ENCODE peak calls at places on chromosome 17, in four cellular contexts. J is GM10248, B is sigmoid colon, D is uterus. N is an unnamed sample.

GRCh38 chr17:82703935-82704865 is 5.7 kb upstream of the RAB40B start:
- DNase-seq in J (no peak), B (no peak), D (no peak), N (no peak)

GRCh38 chr17:61072648-61073047 is 327.0 kb upstream of the TBX2 start:
- DNase-seq in J (no peak), B (no peak), D (no peak), N (no peak)

GRCh38 chr17:32515677-32516383 is 29.0 kb downstream of the CDK5R1 start:
- DNase-seq in J (peak), B (no peak), D (no peak), N (no peak)

GRCh38 chr17:78568494-78569115 is 8.6 kb downstream of the DNAH17 start:
- DNase-seq in J (no peak), B (no peak), D (no peak), N (no peak)

GRCh38 chr17:79354173-79354820 is 256.6 kb downstream of the RBFOX3 start:
- DNase-seq in J (no peak), B (no peak), D (no peak), N (peak)

GRCh38 chr17:7862692-7863437 is 5.1 kb downstream of the CYB5D1 start:
- DNase-seq in J (peak), B (peak), D (peak), N (no peak)

GRCh38 chr17:1880851-1881630 is 51.2 kb downstream of the RPA1 start:
- DNase-seq in J (no peak), B (no peak), D (no peak), N (no peak)

GRCh38 chr17:29158096-29158495 is 22.1 kb downstream of the MYO18A start:
- DNase-seq in J (no peak), B (no peak), D (no peak), N (no peak)

GRCh38 chr17:82249896-82250581 is 21.2 kb downstream of the SLC16A3 start:
- DNase-seq in J (no peak), B (no peak), D (no peak), N (peak)

GRCh38 chr17:4972752-4973151 is 5.1 kb upstream of the SPAG7 start:
- DNase-seq in J (no peak), B (peak), D (no peak), N (no peak)

GRCh38 chr17:51590071-51590470 is 329.7 kb downstream of the UTP18 start:
- DNase-seq in J (no peak), B (no peak), D (no peak), N (no peak)

GRCh38 chr17:74647871-74648672 is 24.5 kb upstream of the CD300E start:
- DNase-seq in J (no peak), B (no peak), D (no peak), N (no peak)

GRCh38 chr17:17387461-17388362 is 84.5 kb downstream of the NT5M start:
- DNase-seq in J (no peak), B (no peak), D (no peak), N (no peak)

GRCh38 chr17:75625813-75626486 is 7.3 kb upstream of the SMIM5 start:
- DNase-seq in J (peak), B (no peak), D (no peak), N (no peak)

GRCh38 chr17:9386401-9386800 is 189.2 kb downstream of the STX8 start:
- DNase-seq in J (no peak), B (no peak), D (no peak), N (no peak)

GRCh38 chr17:80359422-80360110 is 55.4 kb upstream of the ENDOV start:
- DNase-seq in J (no peak), B (peak), D (no peak), N (peak)

GRCh38 chr17:83198366-83199341 is 119.2 kb downstream of the METRNL start:
- DNase-seq in J (no peak), B (peak), D (no peak), N (peak)

GRCh38 chr17:75877752-75878173 is 618 bp downstream of the TRIM47 start:
- DNase-seq in J (peak), B (peak), D (peak), N (peak)

GRCh38 chr17:2398655-2399571 is 1.9 kb downstream of the MNT start:
- DNase-seq in J (no peak), B (peak), D (peak), N (peak)

GRCh38 chr17:50534222-50534978 is 1.9 kb downstream of the EPN3 start:
- DNase-seq in J (no peak), B (no peak), D (no peak), N (no peak)

GRCh38 chr17:50513501-50513900 is 5.3 kb downstream of the MYCBPAP start:
- DNase-seq in J (no peak), B (no peak), D (no peak), N (no peak)

GRCh38 chr17:1714488-1714979 is 4.4 kb upstream of the TLCD2 start:
- DNase-seq in J (no peak), B (peak), D (peak), N (no peak)

GRCh38 chr17:72422505-72423285 is 301.9 kb downstream of the SOX9 start:
- DNase-seq in J (peak), B (peak), D (no peak), N (no peak)

GRCh38 chr17:28247671-28248556 is 71.1 kb upstream of the TMEM97 start:
- DNase-seq in J (no peak), B (no peak), D (no peak), N (peak)

GRCh38 chr17:50346313-50347086 is 574 bp downstream of the XYLT2 start:
- DNase-seq in J (peak), B (peak), D (peak), N (peak)

GRCh38 chr17:81398855-81399451 is 3.7 kb downstream of the BAHCC1 start:
- DNase-seq in J (no peak), B (no peak), D (no peak), N (no peak)

GRCh38 chr17:57109393-57110151 is 24.5 kb downstream of the AKAP1 start:
- DNase-seq in J (no peak), B (peak), D (no peak), N (no peak)

GRCh38 chr17:18182978-18183333 is 672 bp upstream of the ALKBH5 start:
- DNase-seq in J (peak), B (peak), D (peak), N (no peak)

GRCh38 chr17:77738666-77739531 is 219.6 kb upstream of the TNRC6C start:
- DNase-seq in J (no peak), B (peak), D (peak), N (no peak)

GRCh38 chr17:2841606-2842005 is 45.4 kb downstream of the RAP1GAP2 start:
- DNase-seq in J (no peak), B (no peak), D (no peak), N (no peak)

DNA sequence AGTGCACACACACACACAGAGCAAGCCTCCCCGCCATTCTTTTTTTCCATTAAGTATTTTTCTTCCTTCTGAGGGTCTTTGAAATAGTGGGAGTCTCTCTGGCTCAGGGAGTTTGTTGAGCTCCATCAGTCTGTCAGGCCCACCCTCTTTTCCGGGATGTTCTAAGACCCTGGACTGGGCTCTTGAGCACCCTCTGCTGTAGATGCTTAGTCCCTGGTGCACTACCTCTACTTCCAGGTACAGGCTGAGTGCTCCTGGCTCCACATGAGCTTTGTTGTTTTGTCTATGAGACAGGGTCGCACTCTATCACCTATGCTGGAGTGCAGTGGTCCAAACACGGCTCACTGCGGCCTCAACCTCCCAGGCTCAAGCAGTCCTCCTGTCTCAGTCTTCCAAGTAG is 20.7 kb downstream of the LIMD2 start:
- DNase-seq in J (no peak), B (no peak), D (no peak), N (no peak)
- TF ChIP-seq CTCF in J (no peak), B (no peak), D (no peak), N (no peak)

GRCh38 chr17:37769050-37769449 is 24.2 kb upstream of the HNF1B start:
- DNase-seq in J (no peak), B (no peak), D (no peak), N (no peak)

GRCh38 chr17:37764383-37764782 is 19.5 kb upstream of the HNF1B start:
- DNase-seq in J (no peak), B (no peak), D (no peak), N (no peak)

GRCh38 chr17:37770631-37771518 is 26.0 kb upstream of the HNF1B start:
- DNase-seq in J (no peak), B (no peak), D (no peak), N (no peak)

GRCh38 chr17:37766951-37767350 is 22.1 kb upstream of the HNF1B start:
- DNase-seq in J (no peak), B (no peak), D (no peak), N (no peak)

DNA sequence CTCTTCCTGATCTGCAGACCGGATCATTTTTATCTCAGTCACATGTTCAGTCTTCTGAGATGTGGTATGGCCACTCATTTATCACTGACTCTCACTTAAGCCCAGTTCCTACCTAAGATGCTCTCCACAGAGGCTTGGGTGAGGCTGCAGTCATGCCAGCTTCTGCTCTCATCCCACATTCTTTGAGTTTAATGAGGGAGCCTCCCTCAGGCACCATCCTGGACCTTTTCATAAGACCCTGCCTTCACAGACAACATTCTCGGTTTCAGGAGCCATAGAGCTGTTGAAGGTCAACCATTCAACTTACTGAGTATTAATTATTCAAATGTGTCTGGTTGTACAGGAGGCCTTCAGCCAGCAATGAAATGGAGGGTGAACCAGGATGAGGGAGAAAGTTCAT is 23.6 kb upstream of the HNF1B start:
- DNase-seq in J (no peak), B (no peak), D (no peak), N (no peak)
- TF ChIP-seq CTCF in J (no peak), B (no peak), D (no peak), N (no peak)

DNA sequence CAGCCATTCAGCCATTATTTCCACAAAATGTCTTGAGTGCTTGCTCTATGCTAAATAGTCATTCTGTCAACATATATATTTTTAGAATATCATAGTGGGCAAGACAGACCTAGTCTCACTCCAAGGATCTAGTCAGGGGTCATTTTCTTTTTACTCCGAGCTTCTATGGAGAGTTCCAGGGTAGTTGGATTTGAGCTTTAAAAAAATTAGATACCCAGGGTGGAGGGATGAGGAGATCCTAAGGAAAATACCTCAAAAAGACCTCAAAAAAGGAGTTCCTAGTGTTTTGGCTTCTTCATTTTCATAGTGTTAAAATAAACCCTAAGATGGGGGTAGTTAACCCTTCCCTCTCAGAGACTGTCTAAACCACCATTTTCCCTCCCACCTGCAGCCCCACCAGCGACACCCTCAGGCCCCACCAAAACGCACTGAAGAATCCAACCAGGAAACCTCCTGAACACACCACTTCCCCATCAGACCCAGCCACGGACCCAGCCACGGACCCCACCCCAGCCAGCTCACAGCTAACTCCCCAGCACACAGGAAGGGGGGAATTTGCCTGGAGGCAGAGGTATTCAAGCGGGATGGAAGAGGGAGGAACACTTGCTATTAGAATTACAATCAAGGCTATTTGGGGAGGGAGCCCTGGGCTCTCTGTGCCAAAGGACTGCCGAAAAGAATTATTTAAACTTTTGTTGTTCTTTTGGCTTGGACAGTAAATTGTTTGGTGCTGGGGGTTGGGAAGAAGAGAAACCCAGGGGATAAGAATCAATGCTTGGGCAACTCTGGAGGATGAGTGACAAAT is 2.2 kb downstream of the ETV4 start:
- DNase-seq in J (no peak), B (no peak), D (no peak), N (no peak)
- TF ChIP-seq CTCF in J (peak), B (no peak), D (no peak), N (no peak)

DNA sequence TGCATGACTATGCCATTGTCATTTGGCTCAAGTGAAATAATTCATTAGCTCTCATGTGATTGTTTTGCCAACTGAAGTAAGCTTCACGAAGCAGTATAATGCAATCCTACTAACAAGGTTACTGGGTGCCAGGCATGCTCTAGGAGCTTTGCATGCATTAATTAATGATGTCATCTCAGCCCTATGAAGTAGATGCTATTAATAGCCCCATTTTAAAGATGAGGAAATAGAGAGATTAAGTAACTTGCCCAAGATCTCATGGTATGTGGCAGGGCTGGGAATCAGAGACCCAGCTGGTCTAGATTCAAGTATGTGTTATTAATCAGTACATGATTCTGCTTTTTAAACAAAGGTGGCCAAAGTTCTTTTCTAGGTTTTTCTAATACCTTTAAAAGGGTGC is 14.1 kb downstream of the KRT39 start:
- DNase-seq in J (no peak), B (no peak), D (no peak), N (no peak)
- TF ChIP-seq CTCF in J (no peak), B (no peak), D (no peak), N (no peak)

GRCh38 chr17:44007346-44008204 is 3.2 kb downstream of the NAGS start:
- DNase-seq in J (no peak), B (peak), D (no peak), N (peak)
- TF ChIP-seq CTCF in J (no peak), B (no peak), D (no peak), N (peak)

GRCh38 chr17:34024303-34025178 is 230.5 kb upstream of the CCL2 start:
- DNase-seq in J (no peak), B (no peak), D (no peak), N (no peak)

GRCh38 chr17:34025179-34025551 is 229.9 kb upstream of the CCL2 start:
- DNase-seq in J (no peak), B (no peak), D (no peak), N (no peak)
- TF ChIP-seq CTCF in J (no peak), B (no peak), D (no peak), N (no peak)

N was measured in chondrocyte.